ENCODE peak calls at places on chromosomes 1 and 21, in seven cellular contexts. E is suprapubic skin; O is CD8-positive, alpha-beta T cell; Q is CD4-positive, CD25-positive, alpha-beta regulatory T cell; J is adrenal gland; W is PC-9; Z is colonic mucosa. D is an unnamed sample.
A peak's percentile ranks its signal among the peaks of the same experiment; 100 is the strongest.

GRCh38 chr1:119815361-119815760 is 4.1 kb upstream of the REG4 start:
- DNase-seq in Z (no peak), Q (no peak), E (no peak), W (no peak), J (no peak), O (no peak), D (no peak)

GRCh38 chr1:176692431-176692830 is 229.5 kb downstream of the PAPPA2 start:
- DNase-seq in O (no peak), J (no peak), E (no peak), Q (no peak), Z (no peak), W (no peak), D (no peak)

GRCh38 chr1:109598655-109599054 is 20.8 kb downstream of the GNAT2 start:
- DNase-seq in W (peak; percentile 30), E (no peak), Q (no peak), O (no peak), J (no peak), Z (no peak), D (no peak)

GRCh38 chr1:111920221-111921024 is 69.0 kb downstream of the KCND3 start:
- DNase-seq in J (no peak), Q (no peak), Z (no peak), E (peak; percentile 60), O (no peak), W (no peak), D (no peak)

GRCh38 chr1:35876988-35877387 is 6.0 kb upstream of the AGO1 start:
- DNase-seq in E (no peak), Q (peak; percentile 13), O (no peak), W (no peak), J (no peak), Z (no peak), D (peak; percentile 39)

GRCh38 chr1:160399544-160400283 is 650 bp upstream of the VANGL2 start:
- DNase-seq in Q (no peak), Z (peak; percentile 15), W (no peak), E (no peak), J (no peak), O (no peak), D (no peak)

GRCh38 chr1:226688056-226688748 is 50.9 kb downstream of the ITPKB start:
- DNase-seq in O (no peak), J (no peak), Q (peak; percentile 27), W (no peak), E (no peak), Z (no peak), D (no peak)

GRCh38 chr1:107877092-107877491 is 87.9 kb downstream of the VAV3 start:
- DNase-seq in E (no peak), O (no peak), W (peak; percentile 54), J (no peak), Z (no peak), Q (no peak), D (no peak)

GRCh38 chr1:232422901-232423300 is 207.0 kb downstream of the SIPA1L2 start:
- DNase-seq in E (no peak), Q (no peak), J (no peak), Z (no peak), W (peak; percentile 37), O (no peak), D (no peak)

GRCh38 chr1:32933742-32934322 is 30.8 kb downstream of the RNF19B start:
- DNase-seq in W (peak; percentile 42), Q (no peak), Z (peak; percentile 92), O (no peak), J (peak; percentile 40), E (no peak), D (peak; percentile 70)

GRCh38 chr1:218592688-218593087 is 247.6 kb downstream of the TGFB2 start:
- DNase-seq in J (no peak), Z (no peak), E (no peak), Q (no peak), W (peak; percentile 77), O (no peak), D (no peak)

GRCh38 chr1:71464016-71464415 is 383.2 kb upstream of the ZRANB2 start:
- DNase-seq in E (no peak), Z (no peak), W (no peak), J (no peak), Q (no peak), O (no peak), D (no peak)

GRCh38 chr1:235933483-235934116 is 66.9 kb upstream of the LYST start:
- DNase-seq in Q (no peak), Z (no peak), W (no peak), E (no peak), O (no peak), J (no peak), D (no peak)

GRCh38 chr1:223500560-223501425 is 107.6 kb downstream of the CCDC185 start:
- DNase-seq in J (peak; percentile 55), Q (no peak), E (no peak), Z (no peak), O (no peak), W (peak; percentile 93), D (no peak)

GRCh38 chr1:46667782-46668760 is at the start of gene ATPAF1:
- DNase-seq in J (peak; percentile 70), Q (peak; percentile 81), E (peak; percentile 82), W (no peak), Z (peak; percentile 77), O (peak; percentile 53), D (peak; percentile 58)

GRCh38 chr1:71921935-71922559 is 360.3 kb downstream of the NEGR1 start:
- DNase-seq in Q (no peak), J (no peak), Z (no peak), E (no peak), O (no peak), W (no peak), D (no peak)

GRCh38 chr1:44146536-44147361 is 5.3 kb upstream of the KLF18 start:
- DNase-seq in J (no peak), Z (no peak), W (no peak), O (no peak), E (no peak), Q (no peak), D (no peak)

GRCh38 chr1:22747021-22747734 is 36.5 kb downstream of the EPHB2 start:
- DNase-seq in O (no peak), Z (no peak), W (peak; percentile 77), Q (no peak), J (no peak), E (no peak), D (no peak)

GRCh38 chr1:47334765-47335435 is 1.3 kb downstream of the CMPK1 start:
- DNase-seq in W (no peak), E (no peak), Q (no peak), O (no peak), Z (no peak), J (no peak), D (no peak)

GRCh38 chr1:39268906-39269305 is 64.4 kb downstream of the MACF1 start:
- DNase-seq in Q (no peak), J (no peak), Z (no peak), W (no peak), E (no peak), O (no peak), D (no peak)

GRCh38 chr21:25506887-25507286 is 100.4 kb downstream of the MRPL39 start:
- DNase-seq in O (no peak), W (no peak), Q (no peak), J (no peak), Z (no peak), E (no peak), D (no peak)

GRCh38 chr1:40653851-40654537 is 11.5 kb downstream of the RIMS3 start:
- DNase-seq in O (no peak), E (no peak), J (no peak), Z (no peak), Q (no peak), W (no peak), D (no peak)

GRCh38 chr1:70190180-70190579 is 15.2 kb downstream of the LRRC40 start:
- DNase-seq in O (no peak), E (no peak), W (no peak), Z (no peak), J (no peak), Q (no peak), D (no peak)

GRCh38 chr1:213326666-213327317 is 275.8 kb downstream of the RPS6KC1 start:
- DNase-seq in W (no peak), Z (no peak), J (no peak), Q (no peak), O (no peak), E (no peak), D (no peak)

DNA sequence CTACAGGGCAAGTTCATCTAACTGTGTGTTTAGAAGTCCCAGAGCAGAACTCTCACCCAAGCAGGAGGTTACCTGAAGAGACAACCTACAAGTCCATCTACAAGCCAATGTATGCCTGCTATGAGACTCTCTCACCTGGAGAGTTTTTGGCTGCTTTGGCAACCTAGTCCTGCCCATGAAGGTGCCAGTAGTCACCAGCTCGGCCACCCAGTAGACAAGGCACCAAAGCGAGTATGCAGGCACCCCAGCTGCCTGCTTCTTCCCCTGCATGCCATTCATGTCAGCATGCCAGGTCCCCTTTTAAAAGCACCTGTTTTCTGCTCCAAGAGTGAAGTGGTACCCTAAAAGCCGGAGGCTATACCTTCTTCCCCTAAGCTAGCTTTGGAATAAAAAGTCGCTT is 20.2 kb downstream of the RIIAD1 start:
- DNase-seq in E (peak; percentile 38), J (no peak), W (no peak), Q (no peak), Z (no peak), O (no peak), D (no peak)
- H3K4me3 ChIP-seq in E (no peak overlapping the region), J (no peak overlapping the region), W (no peak overlapping the region), Q (no peak overlapping the region), Z (no peak overlapping the region), O (no peak overlapping the region), D (no peak overlapping the region)

DNA sequence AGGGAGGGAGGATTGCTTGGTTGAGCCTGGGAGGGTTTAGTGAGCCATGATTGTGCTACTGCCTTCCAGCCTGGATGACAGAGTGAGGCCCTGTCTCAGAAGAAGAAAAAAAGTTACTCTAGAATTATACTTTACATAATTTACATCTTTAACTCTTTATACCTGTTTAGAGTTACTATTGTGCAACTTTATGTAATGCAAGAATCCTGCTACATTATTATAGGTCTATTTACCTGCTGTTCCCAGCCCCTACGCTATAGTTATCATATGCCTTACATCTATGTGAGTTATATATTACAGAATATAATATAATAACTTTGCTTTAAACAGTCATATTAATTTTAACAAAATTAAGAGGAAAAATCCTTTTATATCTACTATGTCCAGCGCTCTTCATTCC is 14.3 kb downstream of the SDHB start:
- DNase-seq in Q (no peak), Z (no peak), E (no peak), O (no peak), J (no peak), W (no peak), D (no peak)
- H3K36me3 ChIP-seq in Q (peaks cover 63% of the 10 kb centered on the region), Z (no peaks in the 10 kb centered on the region), E (peaks cover 62% of the 10 kb centered on the region), O (peaks cover 23% of the 10 kb centered on the region), J (peaks cover 74% of the 10 kb centered on the region), W (no peaks in the 10 kb centered on the region), D (peaks cover 4% of the 10 kb centered on the region)

GRCh38 chr1:81921851-81922462 is 121.2 kb downstream of the ADGRL2 start:
- DNase-seq in E (no peak), W (no peak), J (no peak), O (no peak), Q (no peak), Z (no peak), D (no peak)
- H3K4me3 ChIP-seq in E (no peak overlapping the region), W (no peak overlapping the region), J (peak overlapping the region; percentile 13), O (no peak overlapping the region), Q (no peak overlapping the region), Z (no peak overlapping the region), D (no peak overlapping the region)

GRCh38 chr1:54850082-54850730 is 36.8 kb downstream of the DHCR24 start:
- DNase-seq in J (no peak), E (no peak), Z (no peak), W (no peak), O (no peak), Q (no peak), D (no peak)
- H3K36me3 ChIP-seq in J (peaks cover 66% of the 10 kb centered on the region), E (peaks cover 41% of the 10 kb centered on the region), Z (peaks cover 4% of the 10 kb centered on the region), W (peaks cover 52% of the 10 kb centered on the region), O (no peaks in the 10 kb centered on the region), Q (no peaks in the 10 kb centered on the region), D (peaks cover 5% of the 10 kb centered on the region)

D was measured in Caco-2.